ENCODE peak calls at places on chromosomes 3 and 15, in nine cellular contexts. S is MM.1S, K is neural progenitor cell, I is HCT116, Q is mesendoderm, Z is neuronal stem cell, V is fibroblast of lung, H is kidney, X is astrocyte. O is an unnamed sample.

GRCh38 chr3:67044295-67044694 is 46.2 kb downstream of the KBTBD8 start:
- DNase-seq in S (no peak), K (no peak), I (no peak), Q (no peak), Z (no peak), V (peak; percentile 1), H (no peak), X (peak; percentile 25), O (peak; percentile 21)

GRCh38 chr15:34241376-34242350 is 16.8 kb downstream of the EMC4 start:
- DNase-seq in S (peak; percentile 56), K (peak; percentile 43), I (no peak), Q (peak; percentile 39), Z (no peak), V (peak; percentile 65), H (no peak), X (peak; percentile 23), O (peak; percentile 67)

GRCh38 chr3:182760576-182761164 is 32.6 kb upstream of the ATP11B start:
- DNase-seq in S (no peak), K (no peak), I (no peak), Q (no peak), Z (no peak), V (no peak), H (no peak), X (no peak), O (no peak)

GRCh38 chr15:32733276-32733675 is 15.5 kb downstream of the GREM1 start:
- DNase-seq in S (no peak), K (no peak), I (no peak), Q (no peak), Z (no peak), V (peak; percentile 21), H (no peak), X (peak; percentile 70), O (no peak)

GRCh38 chr3:119302697-119303630 is 8.8 kb downstream of the ARHGAP31 start:
- DNase-seq in S (no peak), K (no peak), I (no peak), Q (no peak), Z (no peak), V (no peak), H (no peak), X (no peak), O (peak; percentile 30)

GRCh38 chr15:88745075-88745474 is 58.2 kb upstream of the ACAN start:
- DNase-seq in S (no peak), K (no peak), I (no peak), Q (no peak), Z (no peak), V (no peak), H (no peak), X (no peak), O (peak; percentile 16)

GRCh38 chr3:137263982-137264777 is 306.4 kb downstream of the IL20RB start:
- DNase-seq in S (no peak), K (peak; percentile 35), I (no peak), Q (no peak), Z (no peak), V (no peak), H (no peak), X (no peak), O (no peak)

GRCh38 chr15:56866798-56867197 is 51.6 kb upstream of the TCF12 start:
- DNase-seq in S (no peak), K (no peak), I (no peak), Q (no peak), Z (no peak), V (no peak), H (no peak), X (peak; percentile 80), O (no peak)

GRCh38 chr3:155748611-155749365 is 3.9 kb upstream of the PLCH1 start:
- DNase-seq in S (no peak), K (no peak), I (no peak), Q (no peak), Z (no peak), V (no peak), H (no peak), X (no peak), O (no peak)

GRCh38 chr3:15783361-15783969 is 14.3 kb downstream of the ANKRD28 start:
- DNase-seq in S (no peak), K (no peak), I (no peak), Q (no peak), Z (no peak), V (peak; percentile 76), H (no peak), X (peak; percentile 91), O (peak; percentile 80)

GRCh38 chr3:137709011-137709601 is 55.0 kb upstream of the SOX14 start:
- DNase-seq in S (peak; percentile 51), K (peak; percentile 51), I (peak; percentile 10), Q (peak; percentile 57), Z (peak; percentile 3), V (no peak), H (no peak), X (no peak), O (no peak)

GRCh38 chr15:48722764-48723661 is 77.5 kb upstream of the FBN1 start:
- DNase-seq in S (no peak), K (no peak), I (peak; percentile 62), Q (peak; percentile 43), Z (no peak), V (peak; percentile 78), H (no peak), X (peak; percentile 91), O (peak; percentile 72)

GRCh38 chr3:126347543-126348161 is 9.6 kb downstream of the KLF15 start:
- DNase-seq in S (peak; percentile 1), K (no peak), I (no peak), Q (no peak), Z (no peak), V (no peak), H (peak; percentile 57), X (no peak), O (no peak)

GRCh38 chr3:129596194-129597086 is 10.0 kb downstream of the PLXND1 start:
- DNase-seq in S (no peak), K (peak; percentile 65), I (no peak), Q (peak; percentile 79), Z (no peak), V (peak; percentile 96), H (peak; percentile 97), X (peak; percentile 92), O (peak; percentile 90)

GRCh38 chr3:135887220-135887619 is 78.3 kb upstream of the PPP2R3A start:
- DNase-seq in S (no peak), K (no peak), I (peak; percentile 21), Q (no peak), Z (no peak), V (peak; percentile 36), H (no peak), X (peak; percentile 79), O (no peak)

GRCh38 chr3:21055015-21055414 is 696.0 kb downstream of the ZNF385D start:
- DNase-seq in S (no peak), K (no peak), I (no peak), Q (no peak), Z (no peak), V (peak; percentile 18), H (no peak), X (no peak), O (no peak)
- H3K9ac ChIP-seq in S (no peak overlapping the region), K (no peak overlapping the region), I (no peak overlapping the region), Q (no peak overlapping the region), Z (no peak overlapping the region), V (no peak overlapping the region), H (no peak overlapping the region), X (no peak overlapping the region), O (no peak overlapping the region)

DNA sequence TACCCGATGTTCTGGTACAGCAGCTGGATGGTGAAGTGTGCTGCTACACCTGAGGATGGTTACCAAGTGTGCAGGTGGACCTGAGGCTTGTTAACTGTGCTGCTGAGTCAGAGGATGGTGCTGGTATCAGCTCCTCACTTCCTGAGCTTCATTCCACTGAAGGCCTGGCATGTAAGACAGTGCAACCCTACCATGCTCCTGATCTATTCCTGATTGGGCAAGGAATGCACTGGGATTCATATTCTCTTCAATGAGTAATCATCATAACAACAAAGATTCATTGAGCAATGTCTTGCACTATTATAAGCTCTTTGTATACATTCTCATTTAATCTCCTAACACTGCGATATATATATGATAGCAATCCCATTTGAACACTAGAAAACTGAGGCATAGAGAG is 62.9 kb upstream of the THSD4 start:
- DNase-seq in S (no peak), K (no peak), I (no peak), Q (no peak), Z (no peak), V (peak; percentile 58), H (no peak), X (peak; percentile 51), O (peak; percentile 60)
- H3K9ac ChIP-seq in S (no peak overlapping the region), K (no peak overlapping the region), I (no peak overlapping the region), Q (no peak overlapping the region), Z (no peak overlapping the region), V (no peak overlapping the region), H (no peak overlapping the region), X (no peak overlapping the region), O (no peak overlapping the region)

GRCh38 chr15:51970132-51970817 is 1.3 kb downstream of the LEO1 start:
- DNase-seq in S (no peak), K (no peak), I (no peak), Q (no peak), Z (no peak), V (no peak), H (no peak), X (no peak), O (no peak)
- H3K9ac ChIP-seq in S (peak overlapping the region; percentile 74), K (no peak overlapping the region), I (peak overlapping the region; percentile 88), Q (peak overlapping the region; percentile 99), Z (no peak overlapping the region), V (no peak overlapping the region), H (no peak overlapping the region), X (peak overlapping the region; percentile 89), O (peak overlapping the region; percentile 96)

DNA sequence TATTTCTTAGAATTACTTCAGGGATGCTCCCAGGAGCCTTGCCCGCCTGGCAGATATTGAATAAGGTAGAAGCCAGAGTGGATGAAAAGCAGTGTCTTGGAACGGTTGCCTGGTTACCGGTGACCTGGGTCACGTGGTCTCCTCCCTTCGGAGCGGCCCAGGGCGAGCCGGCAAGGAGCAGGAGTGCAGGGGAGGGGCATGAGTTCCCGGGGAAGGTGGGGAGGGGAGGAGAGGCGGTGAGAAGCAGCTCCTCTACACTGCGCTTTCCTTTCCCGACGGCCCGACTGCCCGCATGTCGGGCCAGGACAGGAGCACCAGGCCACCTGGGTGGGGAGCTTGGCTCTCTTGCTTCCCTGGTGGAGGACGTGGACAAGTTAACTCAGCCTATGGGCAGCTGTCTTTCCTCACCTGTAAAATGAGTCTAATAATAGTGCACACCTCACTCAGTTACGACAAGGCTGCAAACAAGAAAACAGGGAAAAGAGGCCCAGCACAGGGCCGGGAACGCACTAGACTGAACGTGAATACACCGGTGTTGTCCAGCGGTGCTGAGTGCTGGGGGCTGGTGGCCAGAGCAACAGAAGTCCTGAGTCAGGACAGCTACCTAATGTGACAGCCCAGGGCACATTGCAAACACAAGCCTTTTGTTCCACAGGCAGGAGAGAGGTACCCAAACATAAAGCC is 198.3 kb downstream of the ADAMTS9 start:
- DNase-seq in S (no peak), K (peak; percentile 94), I (no peak), Q (peak; percentile 97), Z (peak; percentile 73), V (no peak), H (peak; percentile 93), X (peak; percentile 3), O (no peak)
- H3K9ac ChIP-seq in S (no peak overlapping the region), K (no peak overlapping the region), I (no peak overlapping the region), Q (peak overlapping the region; percentile 48), Z (peak overlapping the region; percentile 54), V (no peak overlapping the region), H (peak overlapping the region; percentile 51), X (peak overlapping the region; percentile 12), O (no peak overlapping the region)